ENCODE peak calls at places on chromosomes 5 and 9, in five cellular contexts. G is fibroblast of lung, F is SJCRH30, L is left ventricle myocardium inferior, K is WERI-Rb-1. P is an unnamed sample.
A peak's percentile ranks its signal among the peaks of the same experiment; 100 is the strongest.

GRCh38 chr5:54115768-54116403 is 194.5 kb downstream of the ARL15 start:
- DNase-seq in G (no peak), F (peak; percentile 60), L (no peak), K (no peak), P (no peak)

GRCh38 chr9:132231019-132231701 is 69.3 kb downstream of the NTNG2 start:
- DNase-seq in G (no peak), F (no peak), L (no peak), K (peak; percentile 75), P (no peak)

GRCh38 chr9:9142001-9142400 is 1342.4 kb upstream of the DMAC1 start:
- DNase-seq in G (no peak), F (peak; percentile 18), L (no peak), K (peak; percentile 67), P (no peak)

GRCh38 chr5:73892806-73893205 is 266.8 kb downstream of the ARHGEF28 start:
- DNase-seq in G (peak; percentile 93), F (no peak), L (no peak), K (no peak), P (no peak)

GRCh38 chr5:37435261-37435660 is 56.1 kb downstream of the WDR70 start:
- DNase-seq in G (peak; percentile 12), F (no peak), L (no peak), K (no peak), P (no peak)

GRCh38 chr5:151047814-151048425 is 27.5 kb downstream of the GPX3 start:
- DNase-seq in G (peak; percentile 41), F (peak; percentile 37), L (no peak), K (peak; percentile 33), P (no peak)

GRCh38 chr9:22279621-22280020 is 167.0 kb upstream of the DMRTA1 start:
- DNase-seq in G (no peak), F (no peak), L (no peak), K (no peak), P (no peak)

GRCh38 chr9:33329117-33329563 is 38.8 kb downstream of the NFX1 start:
- DNase-seq in G (peak; percentile 86), F (no peak), L (no peak), K (no peak), P (no peak)

GRCh38 chr5:149887622-149888183 is 56.9 kb downstream of the PDE6A start:
- DNase-seq in G (peak; percentile 56), F (peak; percentile 85), L (no peak), K (no peak), P (no peak)

GRCh38 chr5:2176581-2176980 is 293.9 kb upstream of the IRX4 start:
- DNase-seq in G (no peak), F (no peak), L (no peak), K (no peak), P (no peak)

GRCh38 chr9:83403864-83404263 is 134.3 kb downstream of the FRMD3 start:
- DNase-seq in G (no peak), F (no peak), L (no peak), K (no peak), P (no peak)

GRCh38 chr9:113990975-113991471 is 87.1 kb downstream of the AMBP start:
- DNase-seq in G (peak; percentile 42), F (no peak), L (no peak), K (no peak), P (no peak)

GRCh38 chr9:132074736-132075135 is 4.9 kb downstream of the MED27 start:
- DNase-seq in G (peak; percentile 72), F (no peak), L (no peak), K (no peak), P (no peak)

GRCh38 chr9:76297721-76298239 is 96.4 kb downstream of the RFK start:
- DNase-seq in G (peak; percentile 39), F (peak; percentile 26), L (peak; percentile 34), K (no peak), P (no peak)

GRCh38 chr5:115541586-115541985 is 3.0 kb downstream of the FEM1C start:
- DNase-seq in G (peak; percentile 52), F (no peak), L (no peak), K (no peak), P (no peak)

DNA sequence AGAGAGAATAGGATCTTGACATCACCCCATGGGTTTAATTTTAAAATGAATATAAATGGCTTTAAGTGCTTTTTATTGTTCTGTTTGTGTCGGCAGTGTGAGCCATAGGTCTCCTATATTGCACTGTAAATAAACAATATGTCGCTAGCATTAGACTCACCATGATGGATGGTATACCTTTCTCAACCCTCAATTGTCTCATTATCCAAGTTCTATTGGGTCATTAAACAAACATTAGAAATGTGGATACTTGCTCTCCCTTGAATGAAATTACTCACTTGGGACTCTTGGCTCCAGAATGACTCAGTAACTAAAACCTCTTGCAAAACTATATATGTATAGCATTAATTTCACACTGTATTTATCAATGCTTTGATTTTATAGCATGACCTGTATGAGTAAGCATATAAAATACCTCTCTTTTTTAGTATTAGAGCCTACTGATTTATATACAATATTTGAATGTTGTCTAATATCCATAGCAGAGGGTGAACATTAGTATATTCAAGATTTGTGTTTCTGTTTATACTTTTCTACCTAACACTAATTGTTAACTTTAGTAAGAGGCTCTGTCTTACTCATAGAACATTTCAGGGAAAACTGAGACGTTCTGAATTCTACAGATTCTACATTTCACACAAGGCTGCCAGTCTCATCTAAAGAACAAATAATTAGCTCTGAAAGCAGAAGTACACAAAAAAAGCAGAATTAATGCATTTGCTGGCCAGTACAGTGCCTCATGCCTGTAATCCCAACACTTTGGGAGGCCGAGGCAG is 303.8 kb upstream of the PRR16 start:
- DNase-seq in G (peak; percentile 86), F (no peak), L (no peak), K (no peak), P (no peak)
- H3K36me3 ChIP-seq in G (no peaks in the 10 kb centered on the region), F (no peaks in the 10 kb centered on the region), L (no peaks in the 10 kb centered on the region), K (no peaks in the 10 kb centered on the region), P (no peaks in the 10 kb centered on the region)

GRCh38 chr9:127833555-127833954 is 20.9 kb downstream of the ENG start:
- DNase-seq in G (peak; percentile 48), F (no peak), L (no peak), K (no peak), P (no peak)
- H3K27ac ChIP-seq in G (peak overlapping the region; percentile 37), F (no peak overlapping the region), L (peak overlapping the region; percentile 97), K (no peak overlapping the region), P (no peak overlapping the region)

GRCh38 chr9:130881516-130881915 is 15.1 kb downstream of the QRFP start:
- DNase-seq in G (no peak), F (no peak), L (no peak), K (no peak), P (no peak)

GRCh38 chr9:130879863-130880411 is 16.7 kb downstream of the QRFP start:
- DNase-seq in G (no peak), F (no peak), L (no peak), K (no peak), P (no peak)

GRCh38 chr9:130880599-130881220 is 15.9 kb downstream of the QRFP start:
- DNase-seq in G (no peak), F (no peak), L (no peak), K (no peak), P (no peak)

GRCh38 chr9:130877300-130877699 is 19.3 kb downstream of the QRFP start:
- DNase-seq in G (no peak), F (no peak), L (no peak), K (no peak), P (no peak)

DNA sequence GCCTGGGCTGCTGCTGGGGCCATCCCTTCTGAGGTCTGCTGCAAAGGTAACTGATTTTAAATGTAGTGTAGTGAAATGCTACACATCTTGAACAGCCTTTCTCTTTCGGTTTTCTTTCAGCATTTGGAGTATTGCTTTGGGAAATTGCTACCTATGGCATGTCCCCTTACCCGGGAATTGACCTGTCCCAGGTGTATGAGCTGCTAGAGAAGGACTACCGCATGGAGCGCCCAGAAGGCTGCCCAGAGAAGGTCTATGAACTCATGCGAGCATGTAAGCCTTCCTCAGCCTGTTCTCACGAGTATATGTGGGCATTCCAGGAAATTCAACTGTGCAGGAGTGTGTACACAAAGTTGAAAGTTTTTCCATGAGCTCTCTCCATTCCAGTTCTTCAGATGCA is 18.3 kb downstream of the QRFP start:
- DNase-seq in G (no peak), F (no peak), L (no peak), K (no peak), P (no peak)
- H3K36me3 ChIP-seq in G (peaks cover 22% of the 10 kb centered on the region), F (peaks cover 80% of the 10 kb centered on the region), L (peaks cover 99% of the 10 kb centered on the region), K (peaks cover 98% of the 10 kb centered on the region), P (peaks cover 35% of the 10 kb centered on the region)

GRCh38 chr9:134706522-134706921 is 64.9 kb downstream of the COL5A1 start:
- DNase-seq in G (no peak), F (no peak), L (no peak), K (no peak), P (no peak)
- H3K27ac ChIP-seq in G (peak overlapping the region; percentile 70), F (peak overlapping the region; percentile 71), L (peak overlapping the region; percentile 84), K (peak overlapping the region; percentile 98), P (no peak overlapping the region)

DNA sequence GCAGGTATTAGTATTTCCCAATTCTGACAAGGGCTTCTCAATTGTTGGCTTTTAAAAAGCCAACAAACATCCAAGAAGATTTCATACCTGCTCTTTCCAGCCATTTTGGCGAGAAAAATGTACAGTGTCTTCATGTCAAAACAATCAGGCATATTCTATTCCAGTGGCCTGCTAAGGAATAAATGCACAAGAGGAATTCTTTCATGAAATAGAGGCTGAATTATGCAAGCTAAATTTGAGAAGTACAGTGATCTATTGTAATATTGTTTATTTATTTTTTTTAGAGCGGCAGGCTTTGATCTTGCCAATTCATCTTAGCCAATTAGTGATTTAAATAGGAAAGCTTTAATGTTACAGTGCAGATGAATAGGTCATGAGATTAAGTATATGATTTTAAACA is 49.3 kb downstream of the NLN start:
- DNase-seq in G (no peak), F (no peak), L (no peak), K (no peak), P (no peak)
- H3K36me3 ChIP-seq in G (no peaks in the 10 kb centered on the region), F (peaks cover 17% of the 10 kb centered on the region), L (peaks cover 12% of the 10 kb centered on the region), K (peaks cover 6% of the 10 kb centered on the region), P (no peaks in the 10 kb centered on the region)

GRCh38 chr5:87277279-87277835 is 9.7 kb downstream of the RASA1 start:
- DNase-seq in G (no peak), F (no peak), L (no peak), K (no peak), P (no peak)

GRCh38 chr5:87282254-87282653 is 14.6 kb downstream of the RASA1 start:
- DNase-seq in G (no peak), F (no peak), L (no peak), K (no peak), P (no peak)

GRCh38 chr5:87276655-87277054 is 9.0 kb downstream of the RASA1 start:
- DNase-seq in G (no peak), F (no peak), L (no peak), K (no peak), P (no peak)
- H3K27ac ChIP-seq in G (no peak overlapping the region), F (no peak overlapping the region), L (no peak overlapping the region), K (no peak overlapping the region), P (no peak overlapping the region)

GRCh38 chr5:176955895-176956294 is 50.7 kb downstream of the UIMC1 start:
- DNase-seq in G (no peak), F (no peak), L (no peak), K (no peak), P (no peak)
- H3K36me3 ChIP-seq in G (peaks cover under 1% of the 10 kb centered on the region), F (peaks cover 40% of the 10 kb centered on the region), L (peaks cover 56% of the 10 kb centered on the region), K (peaks cover 4% of the 10 kb centered on the region), P (peaks cover 27% of the 10 kb centered on the region)

P was measured in effector memory CD4-positive, alpha-beta T cell.